ENCODE peak calls at places on chromosome 5, in six cellular contexts. One of them, this sample, is unnamed.

GRCh38 chr5:136906545-136906944 is 541.2 kb upstream of the TRPC7 start:
- DNase-seq in anterior cingulate cortex: no peak
- DNase-seq in left ventricle myocardium inferior: no peak
- DNase-seq in choroid plexus epithelial cell: no peak
- DNase-seq in putamen: no peak
- DNase-seq in iris pigment epithelial cell: no peak
- DNase-seq in this sample: no peak

GRCh38 chr5:55037046-55037771 is 13.2 kb downstream of the GZMK start:
- DNase-seq in anterior cingulate cortex: no peak
- DNase-seq in putamen: no peak
- DNase-seq in left ventricle myocardium inferior: no peak
- DNase-seq in iris pigment epithelial cell: peak
- DNase-seq in choroid plexus epithelial cell: peak
- DNase-seq in this sample: no peak

GRCh38 chr5:141872496-141873356 is 5.5 kb downstream of the PCDH1 start:
- DNase-seq in iris pigment epithelial cell: no peak
- DNase-seq in anterior cingulate cortex: no peak
- DNase-seq in left ventricle myocardium inferior: peak
- DNase-seq in putamen: no peak
- DNase-seq in choroid plexus epithelial cell: no peak
- DNase-seq in this sample: no peak

GRCh38 chr5:98474802-98475201 is 298.7 kb upstream of the RGMB start:
- DNase-seq in putamen: no peak
- DNase-seq in iris pigment epithelial cell: peak
- DNase-seq in choroid plexus epithelial cell: peak
- DNase-seq in anterior cingulate cortex: no peak
- DNase-seq in left ventricle myocardium inferior: no peak
- DNase-seq in this sample: no peak

GRCh38 chr5:59423021-59423420 is 470.5 kb downstream of the PDE4D start:
- DNase-seq in putamen: no peak
- DNase-seq in anterior cingulate cortex: no peak
- DNase-seq in left ventricle myocardium inferior: no peak
- DNase-seq in choroid plexus epithelial cell: peak
- DNase-seq in iris pigment epithelial cell: peak
- DNase-seq in this sample: no peak

GRCh38 chr5:138944527-138945322 is 69.6 kb upstream of the LRRTM2 start:
- DNase-seq in putamen: no peak
- DNase-seq in choroid plexus epithelial cell: no peak
- DNase-seq in anterior cingulate cortex: no peak
- DNase-seq in left ventricle myocardium inferior: no peak
- DNase-seq in iris pigment epithelial cell: peak
- DNase-seq in this sample: no peak

GRCh38 chr5:65796269-65796668 is 74.3 kb downstream of the NLN start:
- DNase-seq in putamen: no peak
- DNase-seq in left ventricle myocardium inferior: no peak
- DNase-seq in choroid plexus epithelial cell: no peak
- DNase-seq in iris pigment epithelial cell: peak
- DNase-seq in anterior cingulate cortex: no peak
- DNase-seq in this sample: no peak

GRCh38 chr5:157516626-157517325 is 56.8 kb downstream of the NIPAL4 start:
- DNase-seq in left ventricle myocardium inferior: peak
- DNase-seq in anterior cingulate cortex: no peak
- DNase-seq in choroid plexus epithelial cell: peak
- DNase-seq in putamen: no peak
- DNase-seq in iris pigment epithelial cell: peak
- DNase-seq in this sample: no peak

GRCh38 chr5:132905938-132906337 is 32.5 kb downstream of the LEAP2 start:
- DNase-seq in choroid plexus epithelial cell: peak
- DNase-seq in anterior cingulate cortex: no peak
- DNase-seq in iris pigment epithelial cell: peak
- DNase-seq in putamen: no peak
- DNase-seq in left ventricle myocardium inferior: no peak
- DNase-seq in this sample: no peak

GRCh38 chr5:14036514-14036913 is 92.0 kb upstream of the DNAH5 start:
- DNase-seq in choroid plexus epithelial cell: no peak
- DNase-seq in left ventricle myocardium inferior: no peak
- DNase-seq in iris pigment epithelial cell: peak
- DNase-seq in putamen: no peak
- DNase-seq in anterior cingulate cortex: no peak
- DNase-seq in this sample: no peak

GRCh38 chr5:154221371-154221896 is 30.9 kb downstream of the GALNT10 start:
- DNase-seq in putamen: no peak
- DNase-seq in anterior cingulate cortex: no peak
- DNase-seq in left ventricle myocardium inferior: no peak
- DNase-seq in choroid plexus epithelial cell: peak
- DNase-seq in iris pigment epithelial cell: peak
- DNase-seq in this sample: no peak

GRCh38 chr5:122605236-122605635 is 169.6 kb upstream of the SNX2 start:
- DNase-seq in choroid plexus epithelial cell: no peak
- DNase-seq in left ventricle myocardium inferior: no peak
- DNase-seq in anterior cingulate cortex: no peak
- DNase-seq in iris pigment epithelial cell: no peak
- DNase-seq in putamen: no peak
- DNase-seq in this sample: no peak

GRCh38 chr5:115415143-115415491 is 118.7 kb upstream of the CCDC112 start:
- DNase-seq in anterior cingulate cortex: no peak
- DNase-seq in left ventricle myocardium inferior: peak
- DNase-seq in iris pigment epithelial cell: peak
- DNase-seq in putamen: peak
- DNase-seq in choroid plexus epithelial cell: peak
- DNase-seq in this sample: no peak

GRCh38 chr5:154146409-154146808 is 44.1 kb upstream of the GALNT10 start:
- DNase-seq in iris pigment epithelial cell: no peak
- DNase-seq in anterior cingulate cortex: no peak
- DNase-seq in choroid plexus epithelial cell: no peak
- DNase-seq in putamen: no peak
- DNase-seq in left ventricle myocardium inferior: peak
- DNase-seq in this sample: no peak

GRCh38 chr5:22649076-22649475 is 204.1 kb downstream of the CDH12 start:
- DNase-seq in iris pigment epithelial cell: peak
- DNase-seq in anterior cingulate cortex: no peak
- DNase-seq in left ventricle myocardium inferior: no peak
- DNase-seq in choroid plexus epithelial cell: no peak
- DNase-seq in putamen: no peak
- DNase-seq in this sample: no peak

GRCh38 chr5:163248856-163249255 is 188.5 kb upstream of the CCNG1 start:
- DNase-seq in left ventricle myocardium inferior: no peak
- DNase-seq in iris pigment epithelial cell: peak
- DNase-seq in choroid plexus epithelial cell: peak
- DNase-seq in anterior cingulate cortex: no peak
- DNase-seq in putamen: no peak
- DNase-seq in this sample: no peak

GRCh38 chr5:97071101-97071500 is 71.3 kb downstream of the LIX1 start:
- DNase-seq in left ventricle myocardium inferior: no peak
- DNase-seq in iris pigment epithelial cell: peak
- DNase-seq in anterior cingulate cortex: no peak
- DNase-seq in choroid plexus epithelial cell: no peak
- DNase-seq in putamen: peak
- DNase-seq in this sample: peak

GRCh38 chr5:16540421-16540820 is 74.8 kb upstream of the ZNF622 start:
- DNase-seq in choroid plexus epithelial cell: peak
- DNase-seq in anterior cingulate cortex: no peak
- DNase-seq in putamen: no peak
- DNase-seq in left ventricle myocardium inferior: no peak
- DNase-seq in iris pigment epithelial cell: peak
- DNase-seq in this sample: no peak

GRCh38 chr5:164097747-164098146 is 592.3 kb downstream of the MAT2B start:
- DNase-seq in choroid plexus epithelial cell: peak
- DNase-seq in left ventricle myocardium inferior: no peak
- DNase-seq in iris pigment epithelial cell: peak
- DNase-seq in putamen: no peak
- DNase-seq in anterior cingulate cortex: no peak
- DNase-seq in this sample: no peak

GRCh38 chr5:5335708-5336211 is 86.7 kb upstream of the ICE1 start:
- DNase-seq in iris pigment epithelial cell: peak
- DNase-seq in choroid plexus epithelial cell: peak
- DNase-seq in anterior cingulate cortex: no peak
- DNase-seq in putamen: no peak
- DNase-seq in left ventricle myocardium inferior: no peak
- DNase-seq in this sample: no peak

GRCh38 chr5:3034881-3035280 is 283.4 kb upstream of the IRX2 start:
- DNase-seq in left ventricle myocardium inferior: no peak
- DNase-seq in anterior cingulate cortex: no peak
- DNase-seq in putamen: no peak
- DNase-seq in choroid plexus epithelial cell: no peak
- DNase-seq in iris pigment epithelial cell: no peak
- DNase-seq in this sample: no peak

GRCh38 chr5:78647838-78648358 is 674 bp downstream of the LHFPL2 start:
- DNase-seq in choroid plexus epithelial cell: peak
- DNase-seq in putamen: peak
- DNase-seq in anterior cingulate cortex: no peak
- DNase-seq in iris pigment epithelial cell: peak
- DNase-seq in left ventricle myocardium inferior: peak
- DNase-seq in this sample: peak

GRCh38 chr5:121949885-121950284 is 11.9 kb upstream of the SRFBP1 start:
- DNase-seq in iris pigment epithelial cell: peak
- DNase-seq in putamen: peak
- DNase-seq in left ventricle myocardium inferior: no peak
- DNase-seq in anterior cingulate cortex: no peak
- DNase-seq in choroid plexus epithelial cell: peak
- DNase-seq in this sample: peak

GRCh38 chr5:172733179-172733973 is 37.6 kb downstream of the DUSP1 start:
- DNase-seq in choroid plexus epithelial cell: peak
- DNase-seq in left ventricle myocardium inferior: peak
- DNase-seq in putamen: no peak
- DNase-seq in anterior cingulate cortex: no peak
- DNase-seq in iris pigment epithelial cell: peak
- DNase-seq in this sample: no peak

GRCh38 chr5:181037365-181037861 is 2.7 kb upstream of the BTNL9 start:
- DNase-seq in putamen: no peak
- DNase-seq in iris pigment epithelial cell: no peak
- DNase-seq in left ventricle myocardium inferior: no peak
- DNase-seq in anterior cingulate cortex: no peak
- DNase-seq in choroid plexus epithelial cell: no peak
- DNase-seq in this sample: no peak

GRCh38 chr5:6574537-6574936 is 58.3 kb downstream of the NSUN2 start:
- DNase-seq in choroid plexus epithelial cell: no peak
- DNase-seq in putamen: no peak
- DNase-seq in iris pigment epithelial cell: no peak
- DNase-seq in anterior cingulate cortex: no peak
- DNase-seq in left ventricle myocardium inferior: no peak
- DNase-seq in this sample: no peak

GRCh38 chr5:150410524-150411244 is 2.0 kb downstream of the CD74 start:
- DNase-seq in left ventricle myocardium inferior: peak
- DNase-seq in putamen: peak
- DNase-seq in iris pigment epithelial cell: peak
- DNase-seq in anterior cingulate cortex: no peak
- DNase-seq in choroid plexus epithelial cell: peak
- DNase-seq in this sample: peak

GRCh38 chr5:133509742-133510079 is 102.6 kb downstream of the FSTL4 start:
- DNase-seq in anterior cingulate cortex: no peak
- DNase-seq in iris pigment epithelial cell: no peak
- DNase-seq in left ventricle myocardium inferior: no peak
- DNase-seq in choroid plexus epithelial cell: no peak
- DNase-seq in putamen: no peak
- DNase-seq in this sample: no peak

GRCh38 chr5:71778678-71779276 is 59.7 kb downstream of the CARTPT start:
- DNase-seq in anterior cingulate cortex: no peak
- DNase-seq in iris pigment epithelial cell: peak
- DNase-seq in putamen: peak
- DNase-seq in choroid plexus epithelial cell: peak
- DNase-seq in left ventricle myocardium inferior: no peak
- DNase-seq in this sample: peak

This sample was measured in midbrain.